ENCODE peak calls at places on chromosomes 4 and X, in nine cellular contexts. One of them, this sample, is unnamed.

GRCh38 chr4:21697583-21697982 is 251.0 kb downstream of the KCNIP4 start:
- DNase-seq in IMR-90: no peak
- DNase-seq in left cardiac atrium: no peak
- DNase-seq in NCI-H82: peak; percentile 58
- DNase-seq in endothelial cell: peak; percentile 18
- DNase-seq in stromal cell of bone marrow: no peak
- DNase-seq in AG04449: no peak
- DNase-seq in pancreas: no peak
- DNase-seq in D341Med: no peak
- DNase-seq in this sample: peak; percentile 18

GRCh38 chr4:155966171-155966570 is 12.5 kb upstream of the CTSO start:
- DNase-seq in IMR-90: no peak
- DNase-seq in left cardiac atrium: no peak
- DNase-seq in NCI-H82: no peak
- DNase-seq in endothelial cell: no peak
- DNase-seq in stromal cell of bone marrow: no peak
- DNase-seq in AG04449: no peak
- DNase-seq in pancreas: no peak
- DNase-seq in D341Med: no peak
- DNase-seq in this sample: no peak

GRCh38 chrX:40164751-40165150 is 67.0 kb upstream of the BCOR start:
- DNase-seq in IMR-90: no peak
- DNase-seq in left cardiac atrium: no peak
- DNase-seq in NCI-H82: no peak
- DNase-seq in endothelial cell: no peak
- DNase-seq in stromal cell of bone marrow: no peak
- DNase-seq in AG04449: no peak
- DNase-seq in pancreas: no peak
- DNase-seq in D341Med: no peak
- DNase-seq in this sample: no peak

GRCh38 chrX:11269996-11270395 is 23.2 kb upstream of the AMELX start:
- DNase-seq in IMR-90: no peak
- DNase-seq in left cardiac atrium: no peak
- DNase-seq in NCI-H82: no peak
- DNase-seq in endothelial cell: no peak
- DNase-seq in stromal cell of bone marrow: no peak
- DNase-seq in AG04449: no peak
- DNase-seq in pancreas: no peak
- DNase-seq in D341Med: no peak
- DNase-seq in this sample: no peak

GRCh38 chrX:44871114-44871645 is 1.8 kb upstream of the KDM6A start:
- DNase-seq in IMR-90: no peak
- DNase-seq in left cardiac atrium: no peak
- DNase-seq in NCI-H82: peak; percentile 4
- DNase-seq in endothelial cell: no peak
- DNase-seq in stromal cell of bone marrow: no peak
- DNase-seq in AG04449: no peak
- DNase-seq in pancreas: peak; percentile 63
- DNase-seq in D341Med: no peak
- DNase-seq in this sample: peak; percentile 16

GRCh38 chrX:124737771-124738170 is 391.4 kb downstream of the SH2D1A start:
- DNase-seq in IMR-90: no peak
- DNase-seq in left cardiac atrium: no peak
- DNase-seq in NCI-H82: no peak
- DNase-seq in endothelial cell: no peak
- DNase-seq in stromal cell of bone marrow: no peak
- DNase-seq in AG04449: no peak
- DNase-seq in pancreas: no peak
- DNase-seq in D341Med: no peak
- DNase-seq in this sample: no peak

GRCh38 chr4:148346657-148347056 is 95.6 kb downstream of the NR3C2 start:
- DNase-seq in IMR-90: no peak
- DNase-seq in left cardiac atrium: no peak
- DNase-seq in NCI-H82: no peak
- DNase-seq in endothelial cell: no peak
- DNase-seq in stromal cell of bone marrow: no peak
- DNase-seq in AG04449: no peak
- DNase-seq in pancreas: no peak
- DNase-seq in D341Med: no peak
- DNase-seq in this sample: no peak

GRCh38 chr4:53507671-53508286 is 83.5 kb downstream of the LNX1 start:
- DNase-seq in IMR-90: peak; percentile 48
- DNase-seq in left cardiac atrium: peak; percentile 84
- DNase-seq in NCI-H82: no peak
- DNase-seq in endothelial cell: no peak
- DNase-seq in stromal cell of bone marrow: peak; percentile 100
- DNase-seq in AG04449: no peak
- DNase-seq in pancreas: no peak
- DNase-seq in D341Med: no peak
- DNase-seq in this sample: peak; percentile 98

GRCh38 chr4:100593933-100594332 is 76.1 kb upstream of the EMCN start:
- DNase-seq in IMR-90: no peak
- DNase-seq in left cardiac atrium: no peak
- DNase-seq in NCI-H82: no peak
- DNase-seq in endothelial cell: no peak
- DNase-seq in stromal cell of bone marrow: no peak
- DNase-seq in AG04449: no peak
- DNase-seq in pancreas: no peak
- DNase-seq in D341Med: no peak
- DNase-seq in this sample: no peak

GRCh38 chr4:63795301-63795700 is 613.9 kb downstream of the TECRL start:
- DNase-seq in IMR-90: no peak
- DNase-seq in left cardiac atrium: no peak
- DNase-seq in NCI-H82: no peak
- DNase-seq in endothelial cell: no peak
- DNase-seq in stromal cell of bone marrow: no peak
- DNase-seq in AG04449: no peak
- DNase-seq in pancreas: no peak
- DNase-seq in D341Med: no peak
- DNase-seq in this sample: no peak

GRCh38 chr4:23878912-23879732 is 10.7 kb downstream of the PPARGC1A start:
- DNase-seq in IMR-90: peak; percentile 28
- DNase-seq in left cardiac atrium: no peak
- DNase-seq in NCI-H82: no peak
- DNase-seq in endothelial cell: no peak
- DNase-seq in stromal cell of bone marrow: no peak
- DNase-seq in AG04449: no peak
- DNase-seq in pancreas: no peak
- DNase-seq in D341Med: no peak
- DNase-seq in this sample: peak; percentile 32

GRCh38 chrX:11446331-11446730 is 153.1 kb downstream of the AMELX start:
- DNase-seq in IMR-90: peak; percentile 55
- DNase-seq in left cardiac atrium: no peak
- DNase-seq in NCI-H82: no peak
- DNase-seq in endothelial cell: no peak
- DNase-seq in stromal cell of bone marrow: peak; percentile 44
- DNase-seq in AG04449: no peak
- DNase-seq in pancreas: no peak
- DNase-seq in D341Med: no peak
- DNase-seq in this sample: peak; percentile 73

GRCh38 chr4:133802741-133803140 is 398.8 kb downstream of the PABPC4L start:
- DNase-seq in IMR-90: peak; percentile 75
- DNase-seq in left cardiac atrium: no peak
- DNase-seq in NCI-H82: no peak
- DNase-seq in endothelial cell: no peak
- DNase-seq in stromal cell of bone marrow: no peak
- DNase-seq in AG04449: peak; percentile 16
- DNase-seq in pancreas: no peak
- DNase-seq in D341Med: no peak
- DNase-seq in this sample: peak; percentile 58

GRCh38 chr4:169791527-169792156 is 33.9 kb upstream of the HPF1 start:
- DNase-seq in IMR-90: peak; percentile 55
- DNase-seq in left cardiac atrium: peak; percentile 39
- DNase-seq in NCI-H82: peak; percentile 68
- DNase-seq in endothelial cell: peak; percentile 64
- DNase-seq in stromal cell of bone marrow: peak; percentile 45
- DNase-seq in AG04449: no peak
- DNase-seq in pancreas: peak; percentile 67
- DNase-seq in D341Med: peak; percentile 73
- DNase-seq in this sample: peak; percentile 78

GRCh38 chr4:118969359-118969758 is 80.7 kb downstream of the SYNPO2 start:
- DNase-seq in IMR-90: peak; percentile 82
- DNase-seq in left cardiac atrium: peak; percentile 45
- DNase-seq in NCI-H82: peak; percentile 53
- DNase-seq in endothelial cell: peak; percentile 24
- DNase-seq in stromal cell of bone marrow: peak; percentile 81
- DNase-seq in AG04449: no peak
- DNase-seq in pancreas: no peak
- DNase-seq in D341Med: peak; percentile 62
- DNase-seq in this sample: peak; percentile 81

GRCh38 chrX:32867781-32868523 is 343.4 kb downstream of the DMD start:
- DNase-seq in IMR-90: no peak
- DNase-seq in left cardiac atrium: no peak
- DNase-seq in NCI-H82: no peak
- DNase-seq in endothelial cell: no peak
- DNase-seq in stromal cell of bone marrow: no peak
- DNase-seq in AG04449: no peak
- DNase-seq in pancreas: no peak
- DNase-seq in D341Med: no peak
- DNase-seq in this sample: no peak

GRCh38 chr4:25860586-25861421 is 2.0 kb downstream of the SEL1L3 start:
- DNase-seq in IMR-90: peak; percentile 42
- DNase-seq in left cardiac atrium: peak; percentile 25
- DNase-seq in NCI-H82: no peak
- DNase-seq in endothelial cell: no peak
- DNase-seq in stromal cell of bone marrow: no peak
- DNase-seq in AG04449: no peak
- DNase-seq in pancreas: no peak
- DNase-seq in D341Med: no peak
- DNase-seq in this sample: peak; percentile 70

This sample was measured in cardiac fibroblast.